ENCODE peak calls at places on chromosomes 16 and 17, in five cellular contexts. S is tibial artery, D is brain microvascular endothelial cell, P is left ventricle myocardium inferior, Y is fibroblast of lung. H is an unnamed sample.
A peak's percentile ranks its signal among the peaks of the same experiment; 100 is the strongest.

GRCh38 chr16:66842765-66843164 is 1.4 kb upstream of the CA7 start:
- DNase-seq in S (no peak), D (no peak), P (no peak), Y (no peak), H (peak; percentile 32)

GRCh38 chr17:19812407-19812806 is 55.3 kb downstream of the ULK2 start:
- DNase-seq in S (no peak), D (no peak), P (no peak), Y (peak; percentile 7), H (no peak)

GRCh38 chr17:54307326-54307725 is 484.6 kb downstream of the KIF2B start:
- DNase-seq in S (no peak), D (no peak), P (no peak), Y (no peak), H (peak; percentile 23)

GRCh38 chr16:49373504-49373903 is at the start of gene C16orf78:
- DNase-seq in S (no peak), D (no peak), P (no peak), Y (no peak), H (no peak)

GRCh38 chr17:42969006-42969581 is 4.8 kb upstream of the AARSD1 start:
- DNase-seq in S (no peak), D (no peak), P (no peak), Y (peak; percentile 88), H (no peak)

GRCh38 chr16:31010539-31010938 is at the start of gene STX1B:
- DNase-seq in S (no peak), D (no peak), P (no peak), Y (peak; percentile 41), H (no peak)

GRCh38 chr17:42132941-42133340 is 10.3 kb downstream of the HSPB9 start:
- DNase-seq in S (peak; percentile 66), D (peak; percentile 58), P (peak; percentile 52), Y (peak; percentile 71), H (peak; percentile 61)

GRCh38 chr16:1458977-1459341 is 14.6 kb upstream of the CCDC154 start:
- DNase-seq in S (no peak), D (no peak), P (no peak), Y (no peak), H (no peak)

GRCh38 chr17:46950997-46951621 is 27.9 kb downstream of the RPRML start:
- DNase-seq in S (no peak), D (no peak), P (no peak), Y (no peak), H (no peak)

GRCh38 chr16:79069118-79069517 is 531.4 kb downstream of the MAF start:
- DNase-seq in S (no peak), D (no peak), P (no peak), Y (peak; percentile 35), H (no peak)

GRCh38 chr17:70344356-70345060 is 175.2 kb downstream of the KCNJ2 start:
- DNase-seq in S (no peak), D (no peak), P (no peak), Y (peak; percentile 59), H (peak; percentile 12)

GRCh38 chr16:56316545-56316944 is 108.8 kb downstream of the AMFR start:
- DNase-seq in S (no peak), D (no peak), P (no peak), Y (no peak), H (no peak)

GRCh38 chr16:5649762-5650445 is 552.3 kb upstream of the EEF2KMT start:
- DNase-seq in S (no peak), D (no peak), P (no peak), Y (no peak), H (no peak)

GRCh38 chr17:70168044-70168978 is 1.0 kb upstream of the KCNJ2 start:
- DNase-seq in S (peak; percentile 56), D (peak; percentile 48), P (peak; percentile 59), Y (peak; percentile 80), H (peak; percentile 74)

GRCh38 chr17:34203018-34203646 is 52.0 kb upstream of the CCL2 start:
- DNase-seq in S (no peak), D (no peak), P (no peak), Y (no peak), H (no peak)

GRCh38 chr16:86977076-86977676 is 340.0 kb downstream of the C16orf95 start:
- DNase-seq in S (no peak), D (no peak), P (no peak), Y (no peak), H (no peak)

GRCh38 chr16:11452746-11453344 is 107.6 kb downstream of the RMI2 start:
- DNase-seq in S (peak; percentile 25), D (no peak), P (no peak), Y (no peak), H (no peak)

GRCh38 chr16:57486858-57487834 is 853 bp upstream of the DOK4 start:
- DNase-seq in S (no peak), D (no peak), P (no peak), Y (no peak), H (no peak)

GRCh38 chr16:70657956-70658355 is 11.6 kb downstream of the IL34 start:
- DNase-seq in S (no peak), D (no peak), P (no peak), Y (no peak), H (no peak)

GRCh38 chr17:7293821-7294613 is 422 bp downstream of the YBX2 start:
- DNase-seq in S (no peak), D (no peak), P (no peak), Y (no peak), H (no peak)

GRCh38 chr17:21318439-21318838 is 33.9 kb downstream of the MAP2K3 start:
- DNase-seq in S (no peak), D (no peak), P (no peak), Y (no peak), H (no peak)

GRCh38 chr16:85612191-85612800 is 826 bp upstream of the GSE1 start:
- DNase-seq in S (peak; percentile 80), D (peak; percentile 68), P (peak; percentile 80), Y (peak; percentile 85), H (peak; percentile 84)

GRCh38 chr16:80084614-80085013 is 456.2 kb upstream of the DYNLRB2 start:
- DNase-seq in S (peak; percentile 29), D (peak; percentile 68), P (peak; percentile 25), Y (peak; percentile 71), H (peak; percentile 77)

GRCh38 chr16:58126451-58126968 is 2.7 kb downstream of the CFAP20 start:
- DNase-seq in S (no peak), D (no peak), P (no peak), Y (no peak), H (no peak)

GRCh38 chr16:24906199-24906808 is 60.5 kb downstream of the SLC5A11 start:
- DNase-seq in S (no peak), D (no peak), P (no peak), Y (peak; percentile 49), H (peak; percentile 8)

GRCh38 chr16:3035289-3035971 is 1.3 kb downstream of the BICDL2 start:
- DNase-seq in S (no peak), D (no peak), P (no peak), Y (no peak), H (no peak)

GRCh38 chr16:3038896-3039295 is 2.2 kb upstream of the BICDL2 start:
- DNase-seq in S (no peak), D (no peak), P (no peak), Y (no peak), H (no peak)

GRCh38 chr16:3038256-3038655 is 1.5 kb upstream of the BICDL2 start:
- DNase-seq in S (no peak), D (no peak), P (no peak), Y (no peak), H (peak; percentile 75)

GRCh38 chr16:3036726-3037315 is at the start of gene BICDL2:
- DNase-seq in S (no peak), D (no peak), P (no peak), Y (no peak), H (no peak)

GRCh38 chr16:3035972-3036725 is 595 bp downstream of the BICDL2 start:
- DNase-seq in S (no peak), D (no peak), P (no peak), Y (no peak), H (no peak)
- H3K27me3 ChIP-seq in S (peaks cover 7% of the 10 kb centered on the region), D (peaks cover 65% of the 10 kb centered on the region), P (peaks cover 95% of the 10 kb centered on the region), Y (peaks cover 51% of the 10 kb centered on the region), H (peaks cover 13% of the 10 kb centered on the region)

DNA sequence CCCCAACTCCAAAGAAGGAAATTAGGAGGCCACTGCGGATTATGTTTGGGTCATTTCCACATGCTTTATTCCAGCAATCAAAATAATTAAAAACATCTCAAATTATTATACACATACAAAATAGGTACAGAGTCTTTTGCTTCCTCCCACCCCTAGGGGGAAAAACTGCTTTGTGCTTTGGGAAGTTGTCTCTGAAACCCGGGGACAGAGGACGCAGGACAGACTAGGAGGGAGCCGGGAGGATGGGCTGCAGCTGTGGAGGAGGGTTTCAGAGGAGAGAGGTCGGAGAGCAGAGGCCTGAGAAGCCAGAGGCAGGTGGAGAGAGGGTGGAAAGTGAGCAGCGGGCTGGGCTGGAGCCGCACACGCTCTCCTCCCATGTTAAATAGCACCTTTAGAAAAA is 17.4 kb downstream of the COL1A1 start:
- DNase-seq in S (no peak), D (no peak), P (no peak), Y (no peak), H (no peak)
- TF ChIP-seq CTCF in S (no peak), D (peak; percentile 41), P (no peak), Y (peak; percentile 25), H (no peak)

DNA sequence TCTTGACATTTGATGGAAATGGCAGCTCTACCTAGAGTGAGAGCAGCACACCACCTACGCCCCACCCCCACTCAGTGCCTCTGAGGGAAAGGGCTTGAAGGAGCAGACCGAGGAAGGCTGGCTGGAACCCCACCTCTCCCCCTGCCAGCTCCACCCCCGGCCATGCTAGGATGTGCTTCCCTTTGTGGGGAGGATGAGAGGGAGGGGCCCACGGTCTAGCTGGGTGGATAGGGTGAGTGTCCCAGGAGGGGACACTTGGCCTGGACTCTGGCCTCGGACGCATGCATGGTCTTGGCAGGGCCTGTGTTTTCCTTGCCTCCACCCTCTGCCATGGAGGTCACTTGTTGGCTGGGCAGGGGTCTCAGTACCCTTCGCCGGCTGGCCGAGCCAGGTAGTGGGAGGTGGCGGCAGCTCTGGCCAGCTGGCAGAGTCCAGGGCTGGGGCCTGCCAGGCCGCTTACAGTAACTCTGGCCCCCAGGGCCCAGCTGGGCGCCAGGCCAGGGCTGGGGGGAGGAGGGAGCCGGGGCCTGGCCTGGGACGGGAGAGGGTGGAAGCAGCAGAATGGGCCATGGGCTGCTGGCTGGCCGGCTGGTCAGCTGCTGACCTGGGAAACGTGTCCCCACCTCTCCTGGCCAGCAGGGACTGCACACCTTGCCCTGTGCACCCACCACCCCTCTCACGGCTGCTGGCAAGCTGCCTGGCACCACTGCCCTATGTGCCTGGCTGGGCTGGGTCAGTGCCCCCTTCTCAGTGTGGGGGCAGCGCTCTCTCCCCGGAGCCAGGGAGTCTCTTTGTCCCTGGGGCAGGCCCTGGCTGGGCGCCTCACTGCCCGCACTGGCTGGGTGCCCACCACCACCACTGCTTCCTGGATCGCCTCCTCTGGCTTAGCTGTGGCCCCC is 23.0 kb downstream of the RARA start:
- DNase-seq in S (peak; percentile 92), D (no peak), P (peak; percentile 93), Y (peak; percentile 82), H (no peak)
- H3K4me3 ChIP-seq in S (peak overlapping the region; percentile 23), D (no peak overlapping the region), P (peak overlapping the region; percentile 55), Y (no peak overlapping the region), H (no peak overlapping the region)

DNA sequence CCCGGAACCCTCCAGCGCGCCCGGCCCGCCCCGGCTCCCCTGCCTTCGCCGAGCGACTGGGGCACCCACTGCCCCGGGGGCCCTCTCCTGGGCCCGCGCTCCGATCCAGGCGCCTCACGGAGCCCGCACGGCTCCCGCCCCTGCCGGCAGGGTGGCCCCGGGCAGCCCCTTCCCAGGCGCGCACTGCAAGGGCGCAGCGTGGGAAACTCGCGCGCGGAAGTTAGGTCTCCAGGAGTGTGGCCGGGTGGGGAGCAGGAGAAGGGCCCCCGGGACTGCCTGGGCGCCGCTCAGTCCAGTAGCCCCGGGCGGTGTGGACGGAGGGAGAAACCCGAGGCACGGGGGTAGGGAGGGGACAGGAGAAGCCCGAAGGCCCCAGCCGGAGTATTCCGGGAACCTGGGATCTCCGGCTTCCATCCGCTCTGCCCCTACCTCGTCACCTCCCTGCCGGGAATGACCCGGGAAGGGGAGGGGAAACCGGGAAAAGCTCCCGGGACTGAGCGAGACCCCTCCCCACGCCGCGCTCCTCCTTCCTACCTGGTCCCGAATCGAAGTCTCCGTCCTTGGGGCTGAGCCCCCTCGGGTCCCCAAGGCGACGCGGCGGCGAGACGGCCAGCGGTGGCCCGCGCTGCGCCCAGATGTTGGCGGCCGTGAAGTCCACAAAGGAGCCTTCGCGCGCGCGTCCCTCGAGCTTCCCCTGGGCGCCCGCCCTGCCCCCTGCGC is 501 bp downstream of the SOCS3 start:
- DNase-seq in S (no peak), D (no peak), P (peak; percentile 39), Y (peak; percentile 52), H (no peak)
- H3K27me3 ChIP-seq in S (no peaks in the 10 kb centered on the region), D (no peaks in the 10 kb centered on the region), P (no peaks in the 10 kb centered on the region), Y (no peaks in the 10 kb centered on the region), H (peaks cover 4% of the 10 kb centered on the region)

H was measured in bronchial epithelial cell.